ENCODE peak calls at places on chromosomes 4 and X, in seven cellular contexts. Y, T, Z, R, M, P and H are unnamed samples.

GRCh38 chr4:1365271-1366178 is 18.5 kb downstream of the UVSSA start:
- DNase-seq in Y (no peak), T (no peak), Z (no peak), R (no peak), M (no peak), P (no peak), H (no peak)

GRCh38 chr4:130257271-130257670 is 1161.3 kb downstream of the C4orf33 start:
- DNase-seq in Y (no peak), T (no peak), Z (no peak), R (peak; percentile 85), M (peak; percentile 74), P (peak; percentile 66), H (no peak)

GRCh38 chrX:129823523-129823922 is 20.2 kb downstream of the ZDHHC9 start:
- DNase-seq in Y (no peak), T (no peak), Z (peak; percentile 58), R (no peak), M (no peak), P (no peak), H (no peak)

GRCh38 chr4:67483868-67484602 is 61.3 kb downstream of the CENPC start:
- DNase-seq in Y (peak; percentile 34), T (no peak), Z (no peak), R (peak; percentile 69), M (no peak), P (no peak), H (no peak)

GRCh38 chr4:99848576-99848975 is 31.9 kb downstream of the DAPP1 start:
- DNase-seq in Y (no peak), T (peak; percentile 68), Z (peak; percentile 47), R (no peak), M (no peak), P (no peak), H (no peak)

GRCh38 chrX:70452143-70452733 is 7.6 kb downstream of the DLG3 start:
- DNase-seq in Y (peak; percentile 59), T (no peak), Z (peak; percentile 47), R (peak; percentile 21), M (peak; percentile 63), P (no peak), H (peak; percentile 35)

GRCh38 chrX:16459008-16459407 is 190.9 kb upstream of the S100G start:
- DNase-seq in Y (no peak), T (no peak), Z (no peak), R (no peak), M (no peak), P (no peak), H (no peak)

GRCh38 chr4:95190751-95191436 is 357.9 kb downstream of the UNC5C start:
- DNase-seq in Y (peak; percentile 91), T (no peak), Z (no peak), R (peak; percentile 20), M (peak; percentile 37), P (no peak), H (no peak)

GRCh38 chr4:49217492-49217891 is 231.4 kb downstream of the CWH43 start:
- DNase-seq in Y (no peak), T (no peak), Z (no peak), R (no peak), M (no peak), P (no peak), H (no peak)

GRCh38 chr4:156803056-156803455 is 168.5 kb downstream of the PDGFC start:
- DNase-seq in Y (no peak), T (no peak), Z (no peak), R (peak; percentile 26), M (peak; percentile 30), P (no peak), H (no peak)

GRCh38 chr4:157509286-157509685 is 288.8 kb downstream of the GRIA2 start:
- DNase-seq in Y (no peak), T (no peak), Z (peak; percentile 22), R (no peak), M (no peak), P (no peak), H (no peak)

GRCh38 chrX:13387656-13388421 is 68.0 kb upstream of the ATXN3L start:
- DNase-seq in Y (no peak), T (no peak), Z (no peak), R (peak; percentile 80), M (peak; percentile 22), P (no peak), H (no peak)

GRCh38 chrX:73390628-73391567 is 56.0 kb upstream of the CDX4 start:
- DNase-seq in Y (no peak), T (no peak), Z (no peak), R (no peak), M (no peak), P (no peak), H (no peak)

GRCh38 chr4:76090241-76090691 is 15.8 kb downstream of the ART3 start:
- DNase-seq in Y (no peak), T (no peak), Z (no peak), R (peak; percentile 95), M (no peak), P (peak; percentile 67), H (no peak)

GRCh38 chr4:65393078-65393477 is 277.2 kb downstream of the EPHA5 start:
- DNase-seq in Y (no peak), T (no peak), Z (peak; percentile 89), R (no peak), M (no peak), P (no peak), H (no peak)

GRCh38 chr4:986428-986948 is 356 bp upstream of the IDUA start:
- DNase-seq in Y (no peak), T (no peak), Z (no peak), R (no peak), M (no peak), P (no peak), H (no peak)

GRCh38 chrX:68440940-68441339 is 7.6 kb upstream of the OPHN1 start:
- DNase-seq in Y (no peak), T (no peak), Z (no peak), R (peak; percentile 63), M (peak; percentile 74), P (no peak), H (no peak)

GRCh38 chr4:52575406-52575805 is 83.7 kb downstream of the USP46 start:
- DNase-seq in Y (no peak), T (no peak), Z (no peak), R (no peak), M (no peak), P (no peak), H (no peak)

GRCh38 chrX:74434336-74434735 is 13.0 kb downstream of the SLC16A2 start:
- DNase-seq in Y (no peak), T (no peak), Z (no peak), R (no peak), M (no peak), P (no peak), H (no peak)

GRCh38 chr4:8737601-8738279 is 133.9 kb downstream of the HMX1 start:
- DNase-seq in Y (no peak), T (no peak), Z (no peak), R (no peak), M (no peak), P (no peak), H (no peak)

DNA sequence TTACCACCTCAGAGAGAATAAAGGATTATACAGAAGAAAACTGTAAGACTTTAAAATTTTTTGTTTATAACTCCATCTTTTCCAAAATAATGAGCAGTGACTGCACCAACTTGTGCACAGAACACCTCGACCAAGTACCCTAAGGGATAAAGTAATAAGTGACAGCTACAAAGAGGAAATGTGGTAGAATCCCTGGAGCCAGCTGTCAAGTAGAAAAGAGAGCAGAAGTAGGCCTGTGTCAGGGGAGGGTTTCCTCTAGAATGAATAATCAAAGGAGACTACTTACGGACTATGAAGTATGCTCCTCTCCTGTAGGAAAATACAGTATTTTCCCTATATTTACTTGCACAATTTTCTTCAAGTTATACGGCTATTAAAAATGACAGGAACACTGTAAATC is 1.2 kb downstream of the EIF1AX start:
- DNase-seq in Y (no peak), T (no peak), Z (no peak), R (no peak), M (no peak), P (no peak), H (peak; percentile 26)
- H3K27ac ChIP-seq in Y (no peak overlapping the region), T (peak overlapping the region; percentile 82), Z (no peak overlapping the region), R (peak overlapping the region; percentile 88), M (no peak overlapping the region), P (peak overlapping the region; percentile 87), H (no peak overlapping the region)

DNA sequence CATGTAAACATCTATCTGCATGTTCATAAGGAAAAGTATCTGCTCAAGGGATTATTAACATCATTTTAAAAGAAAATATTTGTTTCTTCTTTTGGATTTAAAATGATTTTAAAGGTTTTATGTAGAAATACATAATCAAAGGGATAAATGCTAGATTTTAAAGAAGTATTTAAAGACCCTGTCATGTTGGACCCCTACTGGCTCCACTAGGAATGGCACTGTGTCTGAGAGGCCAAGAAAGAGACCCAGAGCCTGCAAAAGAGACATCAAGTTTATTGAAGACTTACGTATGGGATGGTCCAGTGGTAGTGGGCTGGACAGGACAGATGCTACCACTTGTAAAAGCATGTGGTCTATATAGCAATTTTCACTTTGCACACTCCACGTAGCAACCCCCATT is 78.7 kb upstream of the PCDH18 start:
- DNase-seq in Y (peak; percentile 35), T (no peak), Z (peak; percentile 9), R (peak; percentile 9), M (peak; percentile 49), P (no peak), H (no peak)
- TF ChIP-seq CTCF in Y (peak; percentile 71), T (peak; percentile 38), Z (peak; percentile 31), R (peak; percentile 66), M (peak; percentile 56), P (peak; percentile 17), H (peak; percentile 60)

DNA sequence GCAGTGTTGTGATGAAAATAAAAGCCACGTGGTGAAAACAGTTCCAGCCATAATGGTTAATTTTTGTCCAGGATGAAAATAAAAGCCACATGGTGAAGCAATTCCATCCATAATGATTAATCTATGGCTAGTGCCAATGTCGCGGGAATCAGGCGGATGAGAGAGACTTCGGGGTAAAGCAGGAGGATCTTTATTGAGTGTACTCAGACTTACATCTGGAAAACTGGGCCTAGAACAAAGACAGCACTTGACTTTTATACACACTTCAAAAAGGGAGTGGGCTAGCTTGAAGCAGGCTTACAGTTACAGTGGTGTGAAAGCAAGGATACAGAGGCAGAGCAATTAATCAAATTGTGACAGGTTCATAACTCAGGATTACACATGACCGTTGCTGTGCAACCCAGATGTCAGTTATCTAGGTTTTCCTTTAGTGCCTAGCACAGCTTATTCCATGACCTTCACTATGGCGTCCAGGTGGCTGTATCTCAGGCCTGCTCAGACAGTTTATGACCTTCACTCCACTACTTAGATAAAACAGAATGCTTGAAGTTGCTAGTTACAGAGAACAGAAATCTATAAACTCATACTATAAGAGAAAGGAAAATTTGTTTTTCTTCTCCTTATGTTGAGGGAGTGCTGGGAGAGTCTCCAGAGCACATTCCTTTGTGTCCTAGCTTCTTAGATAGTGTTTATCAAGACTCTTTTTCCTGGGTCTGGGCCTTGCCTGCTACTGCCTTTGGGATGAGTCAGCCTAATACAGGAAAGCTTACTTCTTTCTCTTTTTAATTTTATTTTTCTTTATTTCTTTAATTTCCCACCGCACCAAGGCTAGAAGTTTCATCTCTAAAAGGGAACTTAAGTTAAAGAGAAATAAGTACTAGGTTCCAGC is 5.9 kb upstream of the PLA2G12A start:
- DNase-seq in Y (no peak), T (no peak), Z (no peak), R (peak; percentile 54), M (no peak), P (no peak), H (no peak)
- H4K20me1 ChIP-seq in Y (no peaks in the 10 kb centered on the region), T (no peaks in the 10 kb centered on the region), Z (no peaks in the 10 kb centered on the region), R (no peaks in the 10 kb centered on the region), M (no peaks in the 10 kb centered on the region), P (no peaks in the 10 kb centered on the region), H (no peaks in the 10 kb centered on the region)

DNA sequence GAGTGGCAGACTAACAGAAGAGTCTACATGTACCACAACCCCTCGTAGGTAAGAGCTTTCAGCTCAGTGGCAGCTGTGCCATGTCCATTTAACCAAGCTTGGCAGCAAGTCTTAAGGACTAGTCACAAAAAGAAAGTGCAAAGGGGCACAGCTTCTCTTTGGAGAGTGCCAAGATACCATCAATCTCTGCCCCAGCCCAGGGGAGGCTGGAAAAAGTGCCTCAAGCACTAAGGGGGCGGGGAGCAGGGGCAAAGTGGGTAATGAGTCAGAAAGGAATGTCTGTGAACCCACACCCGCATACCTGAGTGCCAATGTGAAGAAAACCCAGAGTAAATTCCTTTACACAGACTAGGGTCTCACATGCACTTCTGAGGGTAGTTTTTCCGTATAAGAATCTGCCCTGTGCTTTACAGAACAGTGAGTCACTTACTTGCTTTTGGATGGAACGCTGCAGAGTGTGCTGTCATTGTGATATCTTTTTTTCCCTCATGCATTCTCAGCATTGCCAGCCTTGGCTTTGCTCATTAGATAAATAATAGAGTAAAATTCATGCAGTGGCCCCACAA is 219.8 kb downstream of the ZNF674 start:
- DNase-seq in Y (peak; percentile 20), T (no peak), Z (no peak), R (peak; percentile 92), M (peak; percentile 96), P (peak; percentile 89), H (no peak)
- H3K27ac ChIP-seq in Y (no peak overlapping the region), T (no peak overlapping the region), Z (no peak overlapping the region), R (no peak overlapping the region), M (peak overlapping the region; percentile 98), P (peak overlapping the region; percentile 98), H (no peak overlapping the region)